ENCODE peak calls at places on chromosomes 3 and 15, in ten cellular contexts. One of them, this sample, is unnamed.

GRCh38 chr15:75104804-75105557 is 81.6 kb downstream of the PPCDC start:
- DNase-seq in ovary: no peak
- DNase-seq in stomach: no peak
- DNase-seq in SK-N-SH: no peak
- DNase-seq in transverse colon: peak; percentile 50
- DNase-seq in K562: peak; percentile 9
- DNase-seq in suprapubic skin: no peak
- DNase-seq in sigmoid colon: no peak
- DNase-seq in A549: peak; percentile 93
- DNase-seq in H1: no peak
- DNase-seq in this sample: peak; percentile 38

GRCh38 chr3:25139267-25139666 is 288.8 kb upstream of the RARB start:
- DNase-seq in ovary: no peak
- DNase-seq in stomach: no peak
- DNase-seq in SK-N-SH: no peak
- DNase-seq in transverse colon: no peak
- DNase-seq in K562: no peak
- DNase-seq in suprapubic skin: no peak
- DNase-seq in sigmoid colon: no peak
- DNase-seq in A549: no peak
- DNase-seq in H1: no peak
- DNase-seq in this sample: no peak

GRCh38 chr3:132347095-132347494 is 29.9 kb downstream of the ACP3 start:
- DNase-seq in ovary: no peak
- DNase-seq in stomach: peak; percentile 28
- DNase-seq in SK-N-SH: no peak
- DNase-seq in transverse colon: no peak
- DNase-seq in K562: no peak
- DNase-seq in suprapubic skin: no peak
- DNase-seq in sigmoid colon: no peak
- DNase-seq in A549: peak; percentile 24
- DNase-seq in H1: no peak
- DNase-seq in this sample: no peak

GRCh38 chr3:194537732-194538247 is 51.0 kb upstream of the ATP13A3 start:
- DNase-seq in ovary: no peak
- DNase-seq in stomach: peak; percentile 61
- DNase-seq in SK-N-SH: no peak
- DNase-seq in transverse colon: peak; percentile 23
- DNase-seq in K562: no peak
- DNase-seq in suprapubic skin: no peak
- DNase-seq in sigmoid colon: no peak
- DNase-seq in A549: peak; percentile 60
- DNase-seq in H1: no peak
- DNase-seq in this sample: no peak

GRCh38 chr3:104180906-104181305 is 1185.8 kb upstream of the ALCAM start:
- DNase-seq in ovary: no peak
- DNase-seq in stomach: no peak
- DNase-seq in SK-N-SH: no peak
- DNase-seq in transverse colon: no peak
- DNase-seq in K562: no peak
- DNase-seq in suprapubic skin: no peak
- DNase-seq in sigmoid colon: no peak
- DNase-seq in A549: no peak
- DNase-seq in H1: no peak
- DNase-seq in this sample: no peak

GRCh38 chr3:50604628-50605588 is 6.7 kb downstream of the CISH start:
- DNase-seq in ovary: peak; percentile 94
- DNase-seq in stomach: peak; percentile 87
- DNase-seq in SK-N-SH: no peak
- DNase-seq in transverse colon: peak; percentile 72
- DNase-seq in K562: no peak
- DNase-seq in suprapubic skin: no peak
- DNase-seq in sigmoid colon: no peak
- DNase-seq in A549: no peak
- DNase-seq in H1: no peak
- DNase-seq in this sample: no peak

GRCh38 chr3:152309535-152310317 is 41.0 kb downstream of the MBNL1 start:
- DNase-seq in ovary: no peak
- DNase-seq in stomach: no peak
- DNase-seq in SK-N-SH: no peak
- DNase-seq in transverse colon: no peak
- DNase-seq in K562: no peak
- DNase-seq in suprapubic skin: no peak
- DNase-seq in sigmoid colon: no peak
- DNase-seq in A549: no peak
- DNase-seq in H1: no peak
- DNase-seq in this sample: no peak

GRCh38 chr15:48177383-48177874 is 666 bp downstream of the MYEF2 start:
- DNase-seq in ovary: no peak
- DNase-seq in stomach: no peak
- DNase-seq in SK-N-SH: peak; percentile 11
- DNase-seq in transverse colon: no peak
- DNase-seq in K562: no peak
- DNase-seq in suprapubic skin: no peak
- DNase-seq in sigmoid colon: no peak
- DNase-seq in A549: peak; percentile 48
- DNase-seq in H1: no peak
- DNase-seq in this sample: no peak

GRCh38 chr3:193592841-193593665 is at the start of gene OPA1:
- DNase-seq in ovary: peak; percentile 97
- DNase-seq in stomach: peak; percentile 97
- DNase-seq in SK-N-SH: peak; percentile 97
- DNase-seq in transverse colon: peak; percentile 97
- DNase-seq in K562: peak; percentile 97
- DNase-seq in suprapubic skin: peak; percentile 98
- DNase-seq in sigmoid colon: peak; percentile 99
- DNase-seq in A549: peak; percentile 98
- DNase-seq in H1: peak; percentile 97
- DNase-seq in this sample: peak; percentile 92

GRCh38 chr3:32457971-32458471 is 44.6 kb downstream of the CMTM6 start:
- DNase-seq in ovary: no peak
- DNase-seq in stomach: no peak
- DNase-seq in SK-N-SH: no peak
- DNase-seq in transverse colon: no peak
- DNase-seq in K562: peak; percentile 30
- DNase-seq in suprapubic skin: no peak
- DNase-seq in sigmoid colon: no peak
- DNase-seq in A549: no peak
- DNase-seq in H1: peak; percentile 42
- DNase-seq in this sample: no peak

DNA sequence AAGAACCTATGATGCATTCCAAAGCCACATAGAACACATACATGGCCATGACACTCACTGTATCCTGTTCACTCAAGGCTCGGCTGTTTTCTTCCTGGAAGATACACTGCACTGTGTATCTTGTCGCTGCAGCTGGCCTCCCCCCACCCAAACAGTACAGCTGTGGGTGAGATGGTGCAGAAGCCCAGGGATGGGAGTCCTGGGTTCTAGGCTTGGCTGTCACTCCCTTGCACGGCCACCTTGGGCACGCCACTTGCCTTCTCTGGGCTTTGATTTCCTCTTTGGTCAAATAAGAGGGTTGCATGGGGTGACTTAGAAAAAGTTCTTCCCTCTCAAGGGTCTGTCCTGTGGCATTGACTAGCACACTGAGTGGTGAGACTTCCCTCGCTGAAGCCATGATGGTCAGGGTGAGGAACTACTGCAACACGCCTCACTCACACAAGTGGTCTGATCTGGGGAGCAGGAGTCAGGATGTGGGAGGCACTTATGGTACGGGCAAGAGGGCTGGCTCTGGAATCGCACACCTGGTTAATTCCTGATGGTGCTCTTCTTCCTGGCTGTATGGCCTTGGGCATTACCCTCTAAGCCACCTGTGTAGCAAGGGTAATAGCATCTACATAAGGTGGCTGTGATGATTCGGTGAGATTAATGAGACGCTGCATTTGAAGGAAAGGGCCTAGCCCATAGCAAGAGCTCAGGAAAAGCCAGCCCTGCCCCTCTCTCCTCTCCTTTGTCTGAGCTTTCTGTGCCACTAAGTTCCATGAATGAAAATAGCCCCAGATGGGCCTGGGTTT is 44.0 kb downstream of the ANP32A start:
- DNase-seq in ovary: no peak
- DNase-seq in stomach: no peak
- DNase-seq in SK-N-SH: no peak
- DNase-seq in transverse colon: no peak
- DNase-seq in K562: no peak
- DNase-seq in suprapubic skin: no peak
- DNase-seq in sigmoid colon: no peak
- DNase-seq in A549: no peak
- DNase-seq in H1: peak; percentile 43
- DNase-seq in this sample: no peak
- TF ChIP-seq EP300 in ovary: no peak
- TF ChIP-seq EP300 in stomach: no peak
- TF ChIP-seq EP300 in SK-N-SH: no peak
- TF ChIP-seq EP300 in transverse colon: no peak
- TF ChIP-seq EP300 in K562: no peak
- TF ChIP-seq EP300 in suprapubic skin: no peak
- TF ChIP-seq EP300 in sigmoid colon: no peak
- TF ChIP-seq EP300 in A549: no peak
- TF ChIP-seq EP300 in H1: no peak
- TF ChIP-seq EP300 in this sample: no peak

DNA sequence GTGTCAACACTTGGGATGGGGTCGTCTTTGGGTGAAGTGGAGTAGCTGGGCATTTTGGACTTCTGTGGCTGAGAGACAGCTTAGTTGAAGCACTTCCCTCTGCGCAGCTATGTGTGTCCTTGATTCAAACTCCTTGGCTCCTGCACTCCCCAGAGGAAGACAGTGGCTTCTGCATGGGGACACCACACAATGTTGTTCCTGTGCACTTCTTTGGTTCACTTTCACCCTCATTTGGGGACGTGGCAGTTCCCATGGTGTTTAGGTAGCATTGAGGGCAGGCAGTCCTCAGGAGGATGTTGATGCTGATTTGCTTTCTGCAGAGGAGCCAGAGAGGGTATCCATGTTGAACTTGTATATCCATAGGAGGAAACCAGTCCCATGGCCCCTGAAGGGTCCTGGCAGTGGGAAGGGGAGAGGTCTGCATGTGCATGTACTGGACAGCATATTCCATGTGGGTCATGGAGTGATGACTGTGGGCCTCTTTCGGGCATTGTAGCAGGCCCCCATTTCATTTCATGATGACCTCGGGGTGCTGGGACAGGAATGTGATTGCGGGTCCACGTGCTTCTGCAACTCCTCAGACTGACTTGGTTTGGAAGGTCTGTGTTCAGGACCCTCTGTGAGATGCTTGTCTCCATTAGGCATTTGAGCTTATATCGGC is 135.4 kb downstream of the SNRPN start:
- DNase-seq in ovary: no peak
- DNase-seq in stomach: no peak
- DNase-seq in SK-N-SH: no peak
- DNase-seq in transverse colon: no peak
- DNase-seq in K562: no peak
- DNase-seq in suprapubic skin: peak; percentile 15
- DNase-seq in sigmoid colon: no peak
- DNase-seq in A549: no peak
- DNase-seq in H1: no peak
- DNase-seq in this sample: no peak
- H3K9me3 ChIP-seq in ovary: peaks cover 6% of the 10 kb centered on the region
- H3K9me3 ChIP-seq in stomach: peaks cover 60% of the 10 kb centered on the region
- H3K9me3 ChIP-seq in SK-N-SH: no peaks in the 10 kb centered on the region
- H3K9me3 ChIP-seq in transverse colon: peaks cover 79% of the 10 kb centered on the region
- H3K9me3 ChIP-seq in K562: no peaks in the 10 kb centered on the region
- H3K9me3 ChIP-seq in suprapubic skin: peaks cover 51% of the 10 kb centered on the region
- H3K9me3 ChIP-seq in sigmoid colon: peaks cover 15% of the 10 kb centered on the region
- H3K9me3 ChIP-seq in A549: peaks cover 2% of the 10 kb centered on the region
- H3K9me3 ChIP-seq in H1: peaks cover 44% of the 10 kb centered on the region
- H3K9me3 ChIP-seq in this sample: no peaks in the 10 kb centered on the region

DNA sequence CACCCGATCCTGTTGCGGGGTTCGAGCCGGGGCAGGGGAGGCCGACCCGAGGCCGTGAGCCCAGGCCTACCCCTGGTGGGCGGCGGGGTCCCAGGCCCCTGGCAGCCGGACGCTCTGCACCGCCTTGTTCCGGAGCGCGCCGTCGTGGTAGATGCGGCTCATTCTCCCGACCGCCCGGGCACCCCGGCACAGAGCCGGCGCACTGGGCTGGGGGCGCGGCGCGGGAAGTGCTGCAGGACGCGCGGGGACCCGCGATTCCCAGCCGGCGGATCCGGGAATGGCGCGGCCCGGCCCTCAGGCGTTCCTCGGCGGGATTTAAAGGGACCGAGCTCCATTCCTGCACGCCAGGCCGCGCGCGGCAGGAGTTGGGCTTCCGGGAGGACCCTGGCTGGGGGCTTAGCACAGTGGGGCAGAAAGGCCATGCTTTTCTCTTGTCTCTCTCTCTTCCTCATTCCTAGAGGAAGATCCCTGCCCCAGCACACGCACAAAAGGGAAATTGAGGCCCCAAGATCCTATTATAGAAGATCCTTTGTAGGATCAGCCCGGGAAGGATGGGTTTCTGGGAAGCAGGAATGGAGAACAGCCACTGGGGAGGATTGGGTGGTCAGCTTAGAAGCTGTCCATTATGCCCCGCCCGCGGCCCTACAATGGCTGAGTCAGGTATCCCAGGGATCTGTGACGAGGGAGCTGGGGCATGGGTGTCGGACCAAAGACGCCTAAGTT is at the start of gene ARPIN:
- DNase-seq in ovary: peak; percentile 69
- DNase-seq in stomach: peak; percentile 65
- DNase-seq in SK-N-SH: peak; percentile 86
- DNase-seq in transverse colon: peak; percentile 62
- DNase-seq in K562: no peak
- DNase-seq in suprapubic skin: peak; percentile 82
- DNase-seq in sigmoid colon: peak; percentile 82
- DNase-seq in A549: peak; percentile 63
- DNase-seq in H1: peak; percentile 76
- DNase-seq in this sample: no peak
- TF ChIP-seq EP300 in ovary: no peak
- TF ChIP-seq EP300 in stomach: no peak
- TF ChIP-seq EP300 in SK-N-SH: no peak
- TF ChIP-seq EP300 in transverse colon: no peak
- TF ChIP-seq EP300 in K562: no peak
- TF ChIP-seq EP300 in suprapubic skin: no peak
- TF ChIP-seq EP300 in sigmoid colon: no peak
- TF ChIP-seq EP300 in A549: no peak
- TF ChIP-seq EP300 in H1: no peak
- TF ChIP-seq EP300 in this sample: no peak

GRCh38 chr3:44772099-44772442 is 10.5 kb downstream of the KIF15 start:
- DNase-seq in ovary: no peak
- DNase-seq in stomach: no peak
- DNase-seq in SK-N-SH: no peak
- DNase-seq in transverse colon: no peak
- DNase-seq in K562: no peak
- DNase-seq in suprapubic skin: no peak
- DNase-seq in sigmoid colon: no peak
- DNase-seq in A549: no peak
- DNase-seq in H1: no peak
- DNase-seq in this sample: no peak
- H3K9me3 ChIP-seq in ovary: no peaks in the 10 kb centered on the region
- H3K9me3 ChIP-seq in stomach: peaks cover 17% of the 10 kb centered on the region
- H3K9me3 ChIP-seq in SK-N-SH: peaks cover 18% of the 10 kb centered on the region
- H3K9me3 ChIP-seq in transverse colon: peaks cover 22% of the 10 kb centered on the region
- H3K9me3 ChIP-seq in K562: peaks cover 22% of the 10 kb centered on the region
- H3K9me3 ChIP-seq in suprapubic skin: peaks cover 8% of the 10 kb centered on the region
- H3K9me3 ChIP-seq in sigmoid colon: no peaks in the 10 kb centered on the region
- H3K9me3 ChIP-seq in A549: peaks cover 20% of the 10 kb centered on the region
- H3K9me3 ChIP-seq in H1: peaks cover 43% of the 10 kb centered on the region
- H3K9me3 ChIP-seq in this sample: peaks cover 6% of the 10 kb centered on the region